ENCODE peak calls at places on chromosomes 2 and 18, in eight cellular contexts. L is neural crest cell, X is Kasumi-1, Y is RPMI7951, V is RWPE1, Q is mucosa of gallbladder, E is NCI-H510A treated with DMSO at 0.1 percent for 48 hours, O is ovary. I is an unnamed sample.

GRCh38 chr2:151872468-151872867 is 44.2 kb upstream of the ARL5A start:
- DNase-seq in O (no peak), Q (no peak), E (no peak), L (no peak), Y (no peak), X (no peak), V (no peak), I (no peak)

GRCh38 chr2:72127401-72128058 is 20.1 kb downstream of the CYP26B1 start:
- DNase-seq in L (no peak), O (no peak), E (no peak), X (no peak), Y (no peak), Q (no peak), V (no peak), I (no peak)

GRCh38 chr2:206225435-206226232 is 48.8 kb upstream of the ZDBF2 start:
- DNase-seq in Q (no peak), E (no peak), Y (no peak), L (no peak), X (no peak), V (no peak), O (no peak), I (no peak)

GRCh38 chr18:49849331-49850217 is 36.2 kb upstream of the ACAA2 start:
- DNase-seq in E (peak), Q (peak), L (no peak), O (no peak), X (no peak), Y (peak), V (peak), I (no peak)

GRCh38 chr2:234955091-234955511 is 3.3 kb downstream of the SH3BP4 start:
- DNase-seq in Q (no peak), Y (no peak), E (no peak), X (no peak), O (no peak), V (no peak), L (no peak), I (no peak)

GRCh38 chr2:133433455-133434451 is 134.5 kb downstream of the NCKAP5 start:
- DNase-seq in L (no peak), Q (no peak), V (no peak), E (no peak), O (no peak), X (no peak), Y (no peak), I (no peak)

GRCh38 chr2:86786001-86786536 is 4.6 kb downstream of the CD8A start:
- DNase-seq in O (no peak), Y (no peak), X (no peak), Q (peak), V (no peak), L (no peak), E (no peak), I (no peak)

GRCh38 chr18:8824846-8825245 is 119.5 kb downstream of the MTCL1 start:
- DNase-seq in Y (no peak), Q (no peak), E (no peak), X (no peak), O (no peak), V (no peak), L (no peak), I (no peak)

GRCh38 chr2:148680462-148680861 is 35.9 kb downstream of the EPC2 start:
- DNase-seq in L (no peak), O (no peak), V (peak), Y (peak), X (no peak), Q (no peak), E (no peak), I (no peak)

GRCh38 chr18:55833543-55833942 is 245.6 kb upstream of the TCF4 start:
- DNase-seq in Y (peak), X (no peak), V (peak), Q (no peak), O (no peak), L (no peak), E (no peak), I (no peak)

GRCh38 chr2:648476-649424 is 28.5 kb downstream of the TMEM18 start:
- DNase-seq in Y (no peak), E (no peak), L (no peak), Q (no peak), O (no peak), X (no peak), V (no peak), I (no peak)

GRCh38 chr2:157789933-157790511 is 86.1 kb downstream of the ACVR1 start:
- DNase-seq in E (peak), L (no peak), O (no peak), X (no peak), Q (peak), Y (no peak), V (no peak), I (no peak)

GRCh38 chr2:100367163-100367562 is 44.9 kb upstream of the LONRF2 start:
- DNase-seq in Q (no peak), O (no peak), L (no peak), Y (no peak), E (no peak), X (no peak), V (no peak), I (no peak)

GRCh38 chr18:44804033-44804432 is 123.3 kb downstream of the SETBP1 start:
- DNase-seq in E (no peak), L (no peak), O (no peak), Q (no peak), X (no peak), V (no peak), Y (no peak), I (no peak)

GRCh38 chr18:26082475-26082874 is 7.9 kb downstream of the SS18 start:
- DNase-seq in Y (peak), O (no peak), Q (no peak), X (no peak), V (no peak), E (no peak), L (no peak), I (no peak)

GRCh38 chr2:99488587-99488998 is 1.2 kb downstream of the REV1 start:
- DNase-seq in E (peak), V (peak), Y (peak), O (no peak), L (no peak), X (peak), Q (no peak), I (no peak)

GRCh38 chr2:38750011-38750792 is 959 bp downstream of the SRSF7 start:
- DNase-seq in Q (peak), Y (peak), V (peak), O (peak), L (peak), X (peak), E (no peak), I (no peak)

GRCh38 chr18:21656402-21656801 is 44.3 kb downstream of the SNRPD1 start:
- DNase-seq in L (no peak), X (no peak), E (no peak), V (no peak), Y (no peak), Q (no peak), O (no peak), I (no peak)

GRCh38 chr18:63237911-63238710 is 81.5 kb downstream of the BCL2 start:
- DNase-seq in Q (peak), O (no peak), Y (peak), E (no peak), L (peak), V (peak), X (no peak), I (no peak)

GRCh38 chr2:212549463-212549862 is 10.9 kb upstream of the ERBB4 start:
- DNase-seq in Q (no peak), O (no peak), Y (no peak), X (no peak), E (peak), V (no peak), L (no peak), I (no peak)

GRCh38 chr2:161020437-161020836 is 139.8 kb upstream of the TANK start:
- DNase-seq in L (no peak), Q (no peak), Y (no peak), X (no peak), E (no peak), O (no peak), V (no peak), I (no peak)

GRCh38 chr2:44974064-44974715 is 32.7 kb downstream of the SIX3 start:
- DNase-seq in Y (peak), Q (no peak), V (peak), X (peak), O (no peak), L (no peak), E (peak), I (no peak)

GRCh38 chr2:37319754-37320609 is 4.7 kb downstream of the PRKD3 start:
- DNase-seq in Q (no peak), O (no peak), X (no peak), Y (no peak), V (no peak), L (no peak), E (no peak), I (no peak)

GRCh38 chr2:220373878-220374277 is 746.4 kb downstream of the SLC4A3 start:
- DNase-seq in V (no peak), X (no peak), Q (no peak), Y (peak), O (no peak), L (no peak), E (peak), I (no peak)

GRCh38 chr18:23703057-23703986 is 14.1 kb downstream of the LAMA3 start:
- DNase-seq in E (peak), O (no peak), X (peak), V (peak), L (no peak), Y (peak), Q (peak), I (peak)

GRCh38 chr2:241818943-241819270 is 9.9 kb downstream of the NEU4 start:
- DNase-seq in E (no peak), Q (no peak), L (no peak), X (no peak), O (no peak), Y (no peak), V (no peak), I (no peak)

GRCh38 chr18:63225434-63225833 is 94.1 kb downstream of the BCL2 start:
- DNase-seq in V (no peak), X (no peak), Q (no peak), O (no peak), Y (no peak), L (no peak), E (no peak), I (no peak)

GRCh38 chr2:69353360-69353759 is 33.7 kb downstream of the GFPT1 start:
- DNase-seq in L (no peak), X (no peak), O (no peak), Y (no peak), V (no peak), E (no peak), Q (no peak), I (no peak)

GRCh38 chr2:102110596-102111334 is 31.8 kb upstream of the IL1R1 start:
- DNase-seq in Y (no peak), E (no peak), O (no peak), Q (no peak), L (no peak), V (no peak), X (no peak), I (no peak)

GRCh38 chr18:13267517-13267916 is 49.0 kb downstream of the LDLRAD4 start:
- DNase-seq in E (no peak), Y (peak), L (no peak), V (no peak), Q (no peak), X (no peak), O (no peak), I (no peak)

GRCh38 chr2:105417789-105418475 is 19.1 kb upstream of the FHL2 start:
- DNase-seq in X (no peak), Y (peak), L (no peak), V (no peak), E (no peak), O (no peak), Q (no peak), I (no peak)

GRCh38 chr2:3073196-3073595 is 304.4 kb downstream of the EIPR1 start:
- DNase-seq in E (no peak), V (no peak), Q (no peak), X (no peak), L (no peak), O (no peak), Y (no peak), I (no peak)